ENCODE peak calls at places on chromosome 7, in five cellular contexts. Y, G, A, F and K are unnamed samples.

GRCh38 chr7:133480868-133481267 is 228.0 kb downstream of the EXOC4 start:
- DNase-seq in Y (no peak), G (no peak), A (no peak), F (no peak), K (no peak)

GRCh38 chr7:150408393-150409299 is 29.5 kb downstream of the ZNF775 start:
- DNase-seq in Y (no peak), G (no peak), A (peak; percentile 82), F (no peak), K (no peak)

GRCh38 chr7:72098812-72099211 is 313.3 kb downstream of the CALN1 start:
- DNase-seq in Y (no peak), G (peak; percentile 31), A (peak; percentile 86), F (no peak), K (no peak)

GRCh38 chr7:476736-477360 is 42.8 kb downstream of the PDGFA start:
- DNase-seq in Y (no peak), G (no peak), A (no peak), F (peak; percentile 43), K (no peak)

GRCh38 chr7:20199015-20199737 is 18.0 kb downstream of the MACC1 start:
- DNase-seq in Y (no peak), G (no peak), A (no peak), F (peak; percentile 68), K (peak; percentile 24)

GRCh38 chr7:122974229-122974628 is 21.3 kb downstream of the TAS2R16 start:
- DNase-seq in Y (no peak), G (no peak), A (no peak), F (no peak), K (no peak)

GRCh38 chr7:388961-389701 is 99.2 kb downstream of the FOXL3 start:
- DNase-seq in Y (no peak), G (no peak), A (peak; percentile 66), F (peak; percentile 58), K (no peak)

GRCh38 chr7:509426-509825 is 10.2 kb downstream of the PDGFA start:
- DNase-seq in Y (no peak), G (no peak), A (no peak), F (peak; percentile 55), K (no peak)

GRCh38 chr7:120168066-120168465 is 104.9 kb upstream of the KCND2 start:
- DNase-seq in Y (no peak), G (no peak), A (no peak), F (no peak), K (no peak)

GRCh38 chr7:16660702-16661464 is 14.9 kb downstream of the BZW2 start:
- DNase-seq in Y (no peak), G (no peak), A (no peak), F (no peak), K (no peak)

GRCh38 chr7:495761-496321 is 23.8 kb downstream of the PDGFA start:
- DNase-seq in Y (no peak), G (no peak), A (no peak), F (peak; percentile 57), K (no peak)

GRCh38 chr7:69295971-69296370 is 302.3 kb upstream of the AUTS2 start:
- DNase-seq in Y (no peak), G (no peak), A (peak; percentile 23), F (no peak), K (no peak)

GRCh38 chr7:468141-468540 is 51.5 kb downstream of the PDGFA start:
- DNase-seq in Y (no peak), G (no peak), A (no peak), F (peak; percentile 33), K (peak; percentile 8)

GRCh38 chr7:30433082-30433481 is 45.5 kb downstream of the NOD1 start:
- DNase-seq in Y (peak; percentile 46), G (no peak), A (peak; percentile 76), F (peak; percentile 88), K (no peak)

GRCh38 chr7:105016083-105017075 is 2.4 kb downstream of the KMT2E start:
- DNase-seq in Y (no peak), G (no peak), A (no peak), F (no peak), K (no peak)

GRCh38 chr7:88344956-88345832 is 38.5 kb upstream of the STEAP4 start:
- DNase-seq in Y (no peak), G (no peak), A (no peak), F (no peak), K (no peak)

GRCh38 chr7:116584721-116585120 is 59.9 kb downstream of the CAV1 start:
- DNase-seq in Y (no peak), G (no peak), A (no peak), F (no peak), K (no peak)

GRCh38 chr7:17501461-17502208 is 203.2 kb downstream of the AHR start:
- DNase-seq in Y (no peak), G (no peak), A (no peak), F (no peak), K (no peak)

GRCh38 chr7:36076073-36076472 is 77.0 kb upstream of the EEPD1 start:
- DNase-seq in Y (no peak), G (no peak), A (peak; percentile 59), F (no peak), K (no peak)

GRCh38 chr7:3673524-3673923 is 372.5 kb downstream of the SDK1 start:
- DNase-seq in Y (no peak), G (no peak), A (no peak), F (no peak), K (no peak)

GRCh38 chr7:146359181-146359580 is 242.6 kb downstream of the CNTNAP2 start:
- DNase-seq in Y (no peak), G (no peak), A (no peak), F (no peak), K (no peak)

GRCh38 chr7:132221356-132221755 is 354.9 kb downstream of the PLXNA4 start:
- DNase-seq in Y (no peak), G (no peak), A (no peak), F (no peak), K (no peak)

GRCh38 chr7:139660317-139661042 is 117.3 kb downstream of the HIPK2 start:
- DNase-seq in Y (no peak), G (no peak), A (no peak), F (no peak), K (no peak)

GRCh38 chr7:27615420-27616185 is 47.1 kb downstream of the HIBADH start:
- DNase-seq in Y (no peak), G (no peak), A (no peak), F (no peak), K (no peak)

GRCh38 chr7:16098058-16098457 is 323.3 kb downstream of the CRPPA start:
- DNase-seq in Y (no peak), G (no peak), A (no peak), F (no peak), K (no peak)

GRCh38 chr7:80095545-80095944 is 39.1 kb upstream of the GNAI1 start:
- DNase-seq in Y (no peak), G (no peak), A (no peak), F (no peak), K (no peak)
- TF ChIP-seq CTCF in Y (peak; percentile 34), G (peak; percentile 65), A (no peak), F (peak; percentile 47), K (no peak)

GRCh38 chr7:7967909-7968543 is 570 bp upstream of the GLCCI1 start:
- DNase-seq in Y (no peak), G (no peak), A (no peak), F (no peak), K (no peak)
- TF ChIP-seq CTCF in Y (no peak), G (no peak), A (no peak), F (no peak), K (no peak)

GRCh38 chr7:38318803-38319416 is 45.5 kb upstream of the TARP start:
- DNase-seq in Y (no peak), G (no peak), A (no peak), F (no peak), K (no peak)
- TF ChIP-seq CTCF in Y (peak; percentile 27), G (peak; percentile 20), A (no peak), F (peak; percentile 19), K (no peak)

GRCh38 chr7:112546723-112547513 is 66.1 kb downstream of the LSMEM1 start:
- DNase-seq in Y (no peak), G (no peak), A (no peak), F (no peak), K (no peak)
- TF ChIP-seq CTCF in Y (no peak), G (no peak), A (no peak), F (no peak), K (no peak)

DNA sequence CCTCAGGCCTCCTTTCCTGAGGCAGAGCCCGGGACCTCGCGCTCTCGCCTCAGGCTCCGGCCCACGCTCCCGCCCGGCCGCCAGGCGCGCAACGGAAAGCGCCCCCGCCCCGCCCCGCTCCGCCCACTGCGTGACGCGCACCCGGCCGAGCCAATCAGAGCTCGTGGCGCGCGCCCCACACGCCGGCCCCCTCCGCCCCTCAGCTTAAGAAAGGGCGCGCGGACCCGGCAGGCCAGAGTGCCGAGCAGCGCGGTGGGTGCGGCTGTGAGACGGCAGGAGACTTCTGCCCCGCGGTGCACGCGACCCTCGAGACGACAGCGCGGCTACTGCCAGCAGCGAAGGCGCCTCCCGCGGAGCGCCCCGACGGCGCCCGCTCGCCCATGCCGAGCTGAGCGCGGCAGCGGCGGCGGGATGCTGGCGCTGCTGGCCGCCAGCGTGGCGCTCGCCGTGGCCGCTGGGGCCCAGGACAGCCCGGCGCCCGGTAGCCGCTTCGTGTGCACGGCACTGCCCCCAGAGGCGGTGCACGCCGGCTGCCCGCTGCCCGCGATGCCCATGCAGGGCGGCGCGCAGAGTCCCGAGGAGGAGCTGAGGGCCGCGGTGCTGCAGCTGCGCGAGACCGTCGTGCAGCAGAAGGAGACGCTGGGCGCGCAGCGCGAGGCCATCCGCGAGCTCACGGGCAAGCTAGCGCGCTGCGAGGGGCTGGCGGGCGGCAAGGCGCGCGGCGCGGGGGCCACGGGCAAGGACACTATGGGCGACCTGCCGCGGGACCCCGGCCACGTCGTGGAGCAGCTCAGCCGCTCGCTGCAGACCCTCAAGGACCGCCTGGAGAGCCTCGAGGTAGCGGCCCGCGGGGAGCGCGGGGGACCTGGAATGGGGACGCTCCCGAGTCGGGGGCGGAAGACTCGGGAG is at the start of gene NPTX2:
- DNase-seq in Y (no peak), G (no peak), A (no peak), F (peak; percentile 76), K (no peak)
- TF ChIP-seq CTCF in Y (no peak), G (no peak), A (no peak), F (peak; percentile 14), K (no peak)

DNA sequence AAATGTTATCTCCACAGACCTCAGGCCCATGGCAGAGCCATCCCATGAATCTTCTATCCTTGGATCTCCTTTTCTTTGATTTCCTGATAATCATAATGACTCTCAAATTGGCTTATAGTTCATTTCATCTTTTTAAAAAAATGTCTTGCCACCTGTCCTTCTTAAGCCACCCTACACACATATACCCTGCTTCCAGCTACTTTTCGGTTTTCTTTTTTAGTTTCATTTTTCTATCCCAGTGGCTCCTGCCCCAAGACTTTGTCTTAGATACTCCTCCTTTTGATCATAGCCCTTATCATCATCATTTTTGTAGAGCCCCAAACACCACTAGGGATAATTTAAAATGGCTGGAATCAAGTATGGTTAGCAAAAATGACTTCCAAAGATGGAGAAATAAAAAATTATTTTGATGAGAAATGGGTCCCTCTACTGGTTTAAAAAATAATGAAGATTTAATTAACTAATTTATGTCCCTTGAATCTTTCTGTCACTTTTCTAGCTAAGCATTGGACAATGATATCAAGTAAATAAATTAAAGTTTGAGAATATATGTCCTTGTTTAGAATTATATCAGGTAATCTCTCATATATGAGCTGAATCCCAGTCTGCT is 277.3 kb upstream of the SEMA3D start:
- DNase-seq in Y (no peak), G (no peak), A (no peak), F (no peak), K (no peak)
- TF ChIP-seq CTCF in Y (no peak), G (peak; percentile 28), A (no peak), F (no peak), K (no peak)

GRCh38 chr7:37918526-37918925 is 1.9 kb upstream of the SFRP4 start:
- DNase-seq in Y (no peak), G (no peak), A (no peak), F (no peak), K (no peak)
- TF ChIP-seq CTCF in Y (no peak), G (peak; percentile 17), A (no peak), F (no peak), K (no peak)

GRCh38 chr7:25839084-25839769 is 312.8 kb upstream of the NFE2L3 start:
- DNase-seq in Y (no peak), G (no peak), A (no peak), F (no peak), K (no peak)
- TF ChIP-seq CTCF in Y (no peak), G (peak; percentile 29), A (no peak), F (peak; percentile 13), K (no peak)